ENCODE peak calls at places on chromosomes 4 and X, in four cellular contexts. U is GM12878, Y is endothelial cell of umbilical vein, D is K562. O is an unnamed sample.

GRCh38 chr4:970854-971520 is 2.4 kb downstream of the DGKQ start:
- DNase-seq in U (no peak), D (no peak), Y (no peak), O (no peak)

GRCh38 chrX:122850326-122850725 is 333.8 kb upstream of the GRIA3 start:
- DNase-seq in D (no peak), Y (no peak), U (no peak), O (no peak)

GRCh38 chrX:87376896-87377295 is 140.7 kb upstream of the KLHL4 start:
- DNase-seq in Y (no peak), U (no peak), D (no peak), O (no peak)

GRCh38 chrX:73214366-73215094 is at the start of gene NAP1L2:
- DNase-seq in D (no peak), U (no peak), Y (peak), O (no peak)

GRCh38 chrX:129842510-129843208 is 1.0 kb downstream of the ZDHHC9 start:
- DNase-seq in U (no peak), D (no peak), Y (peak), O (peak)

GRCh38 chrX:40152706-40153334 is 55.1 kb upstream of the BCOR start:
- DNase-seq in D (no peak), U (no peak), Y (no peak), O (no peak)

GRCh38 chr4:41297832-41298231 is 41.1 kb downstream of the UCHL1 start:
- DNase-seq in U (no peak), D (no peak), Y (peak), O (no peak)

GRCh38 chr4:110412354-110412753 is 63.6 kb upstream of the ENPEP start:
- DNase-seq in U (no peak), D (no peak), Y (no peak), O (no peak)

GRCh38 chr4:150181536-150181935 is 103.3 kb downstream of the DCLK2 start:
- DNase-seq in U (no peak), Y (peak), D (no peak), O (peak)

GRCh38 chrX:50988649-50989048 is 78.1 kb downstream of the BMP15 start:
- DNase-seq in U (no peak), D (no peak), Y (peak), O (peak)

GRCh38 chr4:76235407-76235806 is 16.1 kb upstream of the FAM47E start:
- DNase-seq in U (no peak), D (no peak), Y (no peak), O (no peak)

GRCh38 chr4:47287735-47288134 is 175.8 kb downstream of the COMMD8 start:
- DNase-seq in D (no peak), Y (no peak), U (peak), O (peak)

GRCh38 chr4:158945529-158946108 is 157.3 kb upstream of the RAPGEF2 start:
- DNase-seq in U (no peak), D (no peak), Y (no peak), O (no peak)

GRCh38 chr4:184282251-184282713 is 64.6 kb upstream of the ENPP6 start:
- DNase-seq in Y (no peak), U (peak), D (no peak), O (no peak)

GRCh38 chrX:49137492-49137891 is 14.0 kb upstream of the GPKOW start:
- DNase-seq in D (no peak), Y (peak), U (no peak), O (no peak)

GRCh38 chrX:19799319-19800182 is 87.8 kb downstream of the SH3KBP1 start:
- DNase-seq in Y (peak), D (no peak), U (no peak), O (peak)

GRCh38 chr4:3135155-3136011 is 60.9 kb downstream of the HTT start:
- DNase-seq in U (no peak), Y (peak), D (no peak), O (no peak)

DNA sequence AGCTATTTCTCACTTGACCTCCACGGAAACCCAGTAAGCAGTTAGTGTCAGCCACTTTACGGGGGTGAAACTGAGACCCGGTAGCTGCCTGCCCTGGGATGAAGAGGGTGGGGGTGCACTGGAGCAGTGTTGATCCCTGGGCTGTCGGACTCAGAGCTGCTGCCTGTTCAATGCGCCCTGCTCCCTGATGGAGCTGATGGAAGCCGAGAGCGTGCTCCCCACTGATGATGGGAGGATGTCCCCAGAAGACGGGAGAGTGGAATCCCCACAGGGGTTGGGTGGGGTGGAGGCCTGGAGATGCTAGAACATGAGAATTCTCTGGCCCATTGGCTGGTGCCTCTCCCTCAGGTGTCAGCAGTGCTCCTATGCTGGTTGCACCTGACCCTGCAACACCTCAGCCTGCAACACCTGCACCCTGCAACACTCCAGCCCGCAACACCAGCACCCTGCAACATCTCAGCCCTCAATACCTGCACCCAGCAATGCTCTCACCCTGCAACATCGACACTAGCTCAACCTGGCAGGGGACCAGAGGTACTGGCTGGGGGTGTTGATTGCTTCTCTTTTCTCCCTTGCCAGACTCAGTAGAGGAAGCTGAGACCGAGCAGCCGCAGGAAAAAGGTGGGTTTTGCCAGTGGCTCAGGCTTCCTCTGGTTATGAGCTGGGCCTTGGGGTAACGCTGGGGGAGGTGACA is 25.7 kb downstream of the SH3TC1 start:
- DNase-seq in U (no peak), D (no peak), Y (no peak), O (no peak)
- TF ChIP-seq FOS in U (no peak), D (no peak), Y (no peak), O (no peak)

GRCh38 chr4:147594107-147594506 is 23.1 kb upstream of the TMEM184C start:
- DNase-seq in U (no peak), Y (no peak), D (no peak), O (no peak)
- TF ChIP-seq FOS in U (no peak), Y (no peak), D (no peak), O (no peak)

GRCh38 chr4:94548571-94548970 is 96.8 kb downstream of the PDLIM5 start:
- DNase-seq in D (no peak), Y (peak), U (no peak), O (peak)
- TF ChIP-seq FOS in D (no peak), Y (peak), U (no peak), O (peak)

GRCh38 chrX:54807524-54808108 is at the start of gene MAGED2:
- DNase-seq in Y (peak), U (no peak), D (peak), O (peak)
- TF ChIP-seq FOS in Y (no peak), U (no peak), D (no peak), O (no peak)

DNA sequence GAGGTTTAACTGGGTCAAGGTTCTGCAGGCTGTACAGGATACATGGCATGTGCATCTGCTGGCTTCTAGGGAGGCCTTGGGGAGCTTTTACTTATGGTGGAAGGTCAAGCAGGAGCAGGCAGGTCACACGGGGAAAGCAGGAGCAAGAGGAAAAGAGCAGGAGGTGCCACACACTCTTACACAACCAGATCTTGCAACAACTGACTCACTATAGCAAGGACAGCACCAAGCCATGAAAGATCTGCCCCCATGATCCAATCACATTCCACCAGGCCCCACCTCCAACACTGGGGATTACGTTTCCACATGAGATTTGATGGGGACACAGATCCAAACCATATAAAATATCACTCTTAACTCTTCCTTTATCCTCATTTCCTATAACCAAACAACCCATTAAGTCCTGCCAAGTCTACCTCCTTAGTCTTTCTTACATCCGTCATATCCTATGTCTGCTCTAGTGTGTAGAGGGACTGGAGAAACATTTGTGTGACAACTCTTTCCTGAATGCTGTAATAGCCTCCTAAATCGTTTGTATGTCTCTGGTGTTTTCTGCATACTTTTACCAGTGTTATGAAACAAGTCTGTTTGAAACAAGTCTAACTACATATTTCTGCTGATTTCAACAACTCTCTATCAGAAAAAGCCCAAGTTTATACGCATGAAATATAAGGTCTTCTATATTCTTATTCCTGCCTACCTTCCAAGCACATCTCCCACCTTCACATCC is 8.3 kb upstream of the RAP2C start:
- DNase-seq in D (no peak), U (no peak), Y (no peak), O (peak)
- TF ChIP-seq FOS in D (no peak), U (no peak), Y (no peak), O (no peak)

GRCh38 chr4:6991771-6992557 is 51.2 kb upstream of the TADA2B start:
- DNase-seq in U (no peak), D (no peak), Y (peak), O (peak)

GRCh38 chr4:6999172-7000086 is 43.7 kb upstream of the TADA2B start:
- DNase-seq in U (no peak), Y (no peak), D (no peak), O (no peak)

GRCh38 chr4:6992728-6993655 is 50.2 kb upstream of the TADA2B start:
- DNase-seq in U (no peak), D (no peak), Y (no peak), O (peak)

GRCh38 chr4:7000421-7001176 is 42.6 kb upstream of the TADA2B start:
- DNase-seq in D (no peak), Y (no peak), U (no peak), O (no peak)

DNA sequence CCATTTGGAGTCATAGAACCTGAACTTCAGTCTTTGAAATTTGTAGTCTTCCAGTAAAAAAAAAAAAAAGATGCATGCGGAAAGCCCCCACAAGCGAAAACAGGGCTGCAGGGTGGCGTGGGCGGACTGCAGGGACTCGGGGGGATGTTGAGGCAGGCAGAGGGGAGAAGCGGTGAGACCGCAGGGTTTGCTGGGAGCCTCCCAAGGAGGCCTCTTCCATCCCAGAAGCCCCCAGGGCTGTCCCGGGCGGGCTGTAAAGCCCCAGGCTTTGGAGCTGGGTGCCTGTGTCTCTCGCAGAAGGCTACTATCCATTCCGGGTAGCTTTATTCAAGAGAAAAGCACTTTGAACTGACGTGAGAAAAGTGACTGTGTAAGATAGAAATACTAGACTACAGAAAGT is 46.7 kb upstream of the TADA2B start:
- DNase-seq in Y (no peak), U (no peak), D (no peak), O (no peak)
- TF ChIP-seq FOS in Y (no peak), U (no peak), D (no peak), O (no peak)

DNA sequence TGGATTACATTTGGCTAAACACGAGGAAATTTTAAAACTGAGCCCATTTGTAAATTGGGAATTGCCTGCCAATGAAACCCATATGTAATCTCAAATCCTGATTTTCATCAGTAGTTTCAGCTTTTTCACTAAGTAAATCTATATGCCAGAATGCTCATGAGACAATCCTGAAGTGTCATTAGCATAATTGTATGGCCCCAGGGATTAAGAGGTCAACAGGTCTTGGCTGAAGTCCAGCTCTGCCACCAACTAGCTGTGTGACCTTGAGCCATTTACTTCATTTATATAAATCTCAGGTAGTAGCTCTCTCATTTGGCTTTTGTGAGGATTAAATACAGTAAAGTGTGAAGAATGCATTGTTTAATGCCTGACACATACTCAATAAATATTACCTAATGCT is 320.5 kb upstream of the EMCN start:
- DNase-seq in U (no peak), D (no peak), Y (no peak), O (no peak)
- TF ChIP-seq FOS in U (no peak), D (no peak), Y (no peak), O (no peak)

DNA sequence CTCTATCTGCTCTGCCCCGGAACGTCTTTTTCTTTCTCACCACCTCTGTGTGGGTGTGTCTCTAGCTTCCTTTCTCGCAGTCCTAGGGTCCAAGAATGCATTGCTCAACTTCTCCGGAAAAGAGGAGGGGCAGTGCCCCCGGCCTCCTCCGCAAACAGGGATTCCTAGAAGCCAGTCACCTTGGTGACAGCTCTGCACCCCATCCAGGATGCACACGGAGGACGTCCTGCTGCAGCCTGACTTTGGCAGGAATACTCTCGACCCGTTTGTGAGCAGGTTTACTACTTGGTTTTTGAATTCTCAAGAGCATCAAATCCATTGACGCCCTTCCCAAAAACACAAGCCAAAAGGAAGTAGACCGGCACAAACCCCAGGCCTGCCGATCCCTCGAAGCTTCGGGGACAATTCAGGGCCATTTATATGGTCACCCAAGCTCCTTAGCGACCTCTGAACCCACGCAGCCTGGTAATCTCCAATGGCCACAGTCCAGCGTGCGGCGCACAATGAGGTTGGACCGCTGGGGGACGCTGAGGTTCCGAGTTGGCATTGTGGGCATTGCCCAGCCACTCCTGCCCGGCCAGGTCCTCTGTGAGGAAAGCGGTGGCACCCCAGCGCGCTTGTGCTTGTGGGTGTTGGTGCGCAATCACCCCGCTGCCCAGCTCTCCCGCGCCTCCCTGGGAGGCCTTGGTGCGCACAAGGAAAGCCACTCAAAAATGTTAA is 9.8 kb downstream of the NKX3-2 start:
- DNase-seq in U (no peak), Y (no peak), D (peak), O (no peak)
- TF ChIP-seq FOS in U (no peak), Y (no peak), D (no peak), O (no peak)

GRCh38 chr4:25457053-25457715 is 80.1 kb downstream of the ANAPC4 start:
- DNase-seq in U (no peak), D (no peak), Y (peak), O (peak)
- TF ChIP-seq FOS in U (no peak), D (no peak), Y (peak), O (no peak)

DNA sequence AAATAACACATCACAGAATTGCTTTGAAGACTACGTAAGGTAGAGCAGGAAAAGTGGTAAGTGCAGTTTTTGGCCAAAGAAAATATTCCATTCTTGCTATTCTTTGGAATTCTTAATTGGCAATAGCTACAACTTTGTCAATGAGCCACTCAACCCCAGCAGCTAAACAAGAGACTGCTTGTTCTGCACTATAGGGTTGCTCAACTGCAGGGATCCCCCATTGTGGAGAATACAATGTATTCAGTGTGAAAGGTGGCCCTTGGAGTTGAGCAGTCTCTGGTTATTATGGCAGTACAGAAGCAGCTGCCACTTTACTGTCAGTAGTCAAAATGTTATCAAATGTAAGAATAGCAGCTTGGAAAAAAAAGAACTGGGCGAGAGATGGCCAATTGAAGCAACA is 808.7 kb downstream of the CENPC start:
- DNase-seq in Y (no peak), U (no peak), D (no peak), O (no peak)
- TF ChIP-seq FOS in Y (no peak), U (no peak), D (no peak), O (no peak)

O was measured in IMR-90.